ENCODE peak calls at places on chromosomes 11 and 22, in eight cellular contexts. A, W, F, S, O, H, Z and J are unnamed samples.

GRCh38 chr22:46070215-46070721 is 80.1 kb upstream of the PPARA start:
- DNase-seq in F (no peak), W (no peak), Z (no peak), O (peak), S (no peak), H (no peak), A (no peak), J (no peak)

GRCh38 chr11:70485326-70486025 is 87.1 kb downstream of the CTTN start:
- DNase-seq in O (no peak), Z (no peak), W (no peak), F (no peak), S (no peak), H (no peak), A (no peak), J (no peak)

GRCh38 chr11:88521354-88522310 is 184.1 kb upstream of the CTSC start:
- DNase-seq in O (no peak), S (no peak), W (no peak), F (no peak), H (no peak), A (no peak), Z (no peak), J (no peak)

GRCh38 chr11:66595245-66595904 is 2.4 kb downstream of the CCS start:
- DNase-seq in W (no peak), F (no peak), H (no peak), S (no peak), O (no peak), Z (no peak), A (peak), J (no peak)

GRCh38 chr11:97290444-97291041 is 900.7 kb downstream of the JRKL start:
- DNase-seq in W (no peak), A (no peak), Z (no peak), S (no peak), O (no peak), H (no peak), F (no peak), J (no peak)

GRCh38 chr11:27469333-27469680 is 3.3 kb downstream of the LGR4 start:
- DNase-seq in W (no peak), F (no peak), O (no peak), S (no peak), A (no peak), H (no peak), Z (no peak), J (no peak)

GRCh38 chr11:9688716-9689511 is 25.0 kb downstream of the SWAP70 start:
- DNase-seq in H (no peak), O (no peak), F (peak), Z (no peak), A (peak), W (peak), S (no peak), J (peak)

GRCh38 chr22:30611197-30611596 is 4.2 kb downstream of the TCN2 start:
- DNase-seq in W (no peak), O (no peak), H (no peak), A (no peak), Z (no peak), F (no peak), S (no peak), J (no peak)

GRCh38 chr11:103384652-103385051 is 275.4 kb downstream of the DYNC2H1 start:
- DNase-seq in W (no peak), H (no peak), A (no peak), F (no peak), O (no peak), Z (no peak), S (no peak), J (no peak)

GRCh38 chr11:62579252-62579651 is 5.6 kb upstream of the EEF1G start:
- DNase-seq in H (no peak), W (no peak), O (no peak), Z (no peak), F (no peak), A (no peak), S (no peak), J (no peak)

GRCh38 chr11:128619540-128620305 is 32.4 kb upstream of the ETS1 start:
- DNase-seq in A (no peak), H (no peak), Z (no peak), O (no peak), W (no peak), S (no peak), F (no peak), J (no peak)